ENCODE peak calls at places on chromosomes 12 and 14, in four cellular contexts. K is HCT116, P is K562, N is HepG2. O is an unnamed sample.

GRCh38 chr12:9049520-9050133 is 60.3 kb downstream of the KLRG1 start:
- DNase-seq in P (peak), N (peak), K (peak), O (peak)

GRCh38 chr14:103158688-103159087 is 35.4 kb downstream of the TNFAIP2 start:
- DNase-seq in K (no peak), P (no peak), N (no peak), O (no peak)

GRCh38 chr14:79334272-79334671 is 877.0 kb downstream of the DIO2 start:
- DNase-seq in P (no peak), N (no peak), K (no peak), O (no peak)

GRCh38 chr12:53805067-53805466 is 53.3 kb upstream of the CISTR start:
- DNase-seq in N (no peak), K (no peak), P (no peak), O (no peak)

GRCh38 chr12:10178766-10179165 is at the start of gene TMEM52B:
- DNase-seq in P (no peak), N (no peak), K (no peak), O (no peak)

GRCh38 chr14:104855532-104856090 is 9.5 kb upstream of the CEP170B start:
- DNase-seq in K (no peak), P (no peak), N (no peak), O (peak)

GRCh38 chr12:4421590-4422031 is 24.0 kb downstream of the FGF6 start:
- DNase-seq in K (peak), P (peak), N (peak), O (peak)

GRCh38 chr14:22650046-22650739 is 6.0 kb upstream of the OR6J1 start:
- DNase-seq in N (no peak), K (no peak), P (no peak), O (no peak)

GRCh38 chr12:123761841-123762714 is at the start of gene DNAH10:
- DNase-seq in P (no peak), K (no peak), N (peak), O (no peak)

DNA sequence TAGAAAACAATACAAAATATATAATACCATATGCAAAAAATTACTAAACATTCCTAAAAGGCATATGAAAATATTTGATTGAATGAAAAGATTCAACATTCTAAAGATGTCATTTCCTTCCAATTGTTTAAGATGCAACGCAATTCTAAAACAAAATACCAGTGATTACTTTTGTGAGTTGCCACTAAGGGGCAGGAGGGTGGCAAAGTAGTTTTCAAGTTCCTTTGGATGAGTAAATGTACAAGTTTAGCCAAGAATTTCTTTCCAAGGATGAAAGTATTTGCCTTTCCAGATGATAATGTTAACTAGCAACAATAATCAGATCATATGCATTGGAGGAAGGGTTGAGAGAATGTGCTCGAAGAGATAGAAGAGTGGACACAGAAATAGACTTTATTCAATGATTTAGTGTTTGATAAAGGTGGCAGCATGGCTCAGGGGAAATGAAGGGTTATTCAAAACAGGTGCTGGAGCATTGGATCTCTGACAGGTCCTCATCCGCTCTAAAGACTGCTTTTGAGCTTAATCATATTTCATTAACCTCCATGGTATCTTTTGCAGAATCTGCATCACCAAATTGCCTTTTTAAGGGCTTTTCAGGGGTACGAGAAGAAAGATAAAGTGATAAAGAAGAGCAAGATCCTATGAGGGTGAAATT is 678.5 kb upstream of the TBX3 start:
- DNase-seq in N (no peak), K (no peak), P (no peak), O (peak)
- TF ChIP-seq CTCF in N (no peak), K (peak), P (no peak), O (peak)

GRCh38 chr14:56247495-56248087 is 129.4 kb downstream of the PELI2 start:
- DNase-seq in P (no peak), N (peak), K (peak), O (no peak)

GRCh38 chr14:56241441-56241840 is 123.2 kb downstream of the PELI2 start:
- DNase-seq in N (no peak), P (no peak), K (no peak), O (no peak)

GRCh38 chr14:56248442-56248841 is 130.2 kb downstream of the PELI2 start:
- DNase-seq in P (no peak), K (no peak), N (no peak), O (no peak)

GRCh38 chr14:56243110-56243509 is 124.9 kb downstream of the PELI2 start:
- DNase-seq in N (no peak), K (no peak), P (no peak), O (no peak)

GRCh38 chr14:56244138-56244789 is 126.1 kb downstream of the PELI2 start:
- DNase-seq in N (no peak), K (no peak), P (no peak), O (no peak)
- H3K4me2 ChIP-seq in N (no peak), K (no peak), P (no peak), O (peak)

GRCh38 chr12:6824962-6825381 is 3.2 kb upstream of the P3H3 start:
- DNase-seq in K (no peak), N (no peak), P (no peak), O (no peak)
- TF ChIP-seq ELF1 in K (no peak), N (no peak), P (no peak), O (no peak)

GRCh38 chr14:61063461-61063860 is 82.4 kb downstream of the SLC38A6 start:
- DNase-seq in N (no peak), K (no peak), P (no peak), O (no peak)

GRCh38 chr14:61064866-61065265 is 83.8 kb downstream of the SLC38A6 start:
- DNase-seq in P (no peak), K (no peak), N (no peak), O (no peak)

GRCh38 chr14:61065671-61066070 is 84.6 kb downstream of the SLC38A6 start:
- DNase-seq in P (no peak), N (no peak), K (no peak), O (no peak)

DNA sequence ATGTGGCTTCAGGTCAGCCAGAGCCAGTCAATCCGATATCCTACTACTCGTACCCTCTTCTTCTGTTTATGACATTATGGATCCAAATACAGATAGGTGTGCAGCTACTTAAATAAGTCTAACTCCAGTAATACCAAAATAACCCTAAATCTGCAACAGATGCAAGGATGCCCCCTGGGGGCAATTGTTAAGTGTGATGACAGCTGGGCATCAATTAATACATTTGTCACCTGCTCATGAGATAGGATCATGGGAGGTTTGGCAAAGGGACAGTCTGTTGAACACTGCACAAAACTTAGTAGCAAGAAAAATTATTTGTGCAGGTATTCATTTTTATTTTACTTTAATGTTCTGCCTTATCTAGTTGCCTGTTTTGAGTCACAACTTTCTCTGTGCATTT is 83.2 kb downstream of the SLC38A6 start:
- DNase-seq in P (no peak), N (no peak), K (no peak), O (no peak)
- TF ChIP-seq CTCF in P (peak), N (no peak), K (peak), O (no peak)

GRCh38 chr12:2251485-2252179 is 198.8 kb downstream of the CACNA1C start:
- DNase-seq in K (no peak), P (no peak), N (no peak), O (no peak)
- H3K4me2 ChIP-seq in K (no peak), P (no peak), N (no peak), O (no peak)

DNA sequence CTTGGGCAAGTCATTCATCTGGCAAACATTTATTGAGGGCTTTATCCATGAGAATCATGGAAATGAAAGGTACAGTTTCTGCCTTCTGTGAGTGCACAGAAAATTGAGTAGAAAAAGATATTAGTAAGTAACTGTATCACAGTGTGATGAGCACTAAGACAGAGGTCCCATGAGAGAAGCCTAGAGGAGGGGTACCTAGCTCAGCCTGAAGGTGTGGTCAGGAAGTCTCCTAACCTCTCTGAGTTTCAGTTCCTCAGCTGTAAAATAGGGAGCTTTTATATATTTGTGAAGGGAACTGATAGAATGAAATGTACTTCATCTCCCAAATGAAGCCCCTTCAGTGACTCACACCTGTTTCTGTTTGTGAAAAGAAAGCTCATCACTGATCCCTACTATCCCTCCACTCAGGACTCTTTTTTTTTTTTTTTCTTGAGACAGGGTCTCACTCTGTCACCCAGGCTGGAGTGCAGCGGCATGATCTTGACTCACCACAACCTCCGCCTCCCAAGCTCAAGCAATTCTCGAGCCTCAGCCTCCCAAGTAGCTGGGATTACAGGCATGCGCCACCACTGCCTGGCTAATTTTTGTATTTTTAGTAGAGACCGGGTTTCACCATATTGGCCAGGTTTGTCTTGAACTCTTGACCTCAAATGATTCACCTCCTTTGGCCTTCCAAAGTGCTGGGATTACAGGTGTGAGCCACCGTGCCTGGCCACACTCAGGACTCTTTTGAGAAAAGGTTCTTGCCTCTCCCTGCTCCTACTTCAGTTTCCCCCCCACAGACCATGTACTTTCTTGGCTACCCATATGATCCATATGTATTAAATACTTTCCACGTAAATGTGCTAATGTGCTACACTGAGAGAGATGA is 93.7 kb upstream of the FUT8 start:
- DNase-seq in K (no peak), N (no peak), P (no peak), O (no peak)
- TF ChIP-seq ELF1 in K (no peak), N (no peak), P (no peak), O (no peak)

DNA sequence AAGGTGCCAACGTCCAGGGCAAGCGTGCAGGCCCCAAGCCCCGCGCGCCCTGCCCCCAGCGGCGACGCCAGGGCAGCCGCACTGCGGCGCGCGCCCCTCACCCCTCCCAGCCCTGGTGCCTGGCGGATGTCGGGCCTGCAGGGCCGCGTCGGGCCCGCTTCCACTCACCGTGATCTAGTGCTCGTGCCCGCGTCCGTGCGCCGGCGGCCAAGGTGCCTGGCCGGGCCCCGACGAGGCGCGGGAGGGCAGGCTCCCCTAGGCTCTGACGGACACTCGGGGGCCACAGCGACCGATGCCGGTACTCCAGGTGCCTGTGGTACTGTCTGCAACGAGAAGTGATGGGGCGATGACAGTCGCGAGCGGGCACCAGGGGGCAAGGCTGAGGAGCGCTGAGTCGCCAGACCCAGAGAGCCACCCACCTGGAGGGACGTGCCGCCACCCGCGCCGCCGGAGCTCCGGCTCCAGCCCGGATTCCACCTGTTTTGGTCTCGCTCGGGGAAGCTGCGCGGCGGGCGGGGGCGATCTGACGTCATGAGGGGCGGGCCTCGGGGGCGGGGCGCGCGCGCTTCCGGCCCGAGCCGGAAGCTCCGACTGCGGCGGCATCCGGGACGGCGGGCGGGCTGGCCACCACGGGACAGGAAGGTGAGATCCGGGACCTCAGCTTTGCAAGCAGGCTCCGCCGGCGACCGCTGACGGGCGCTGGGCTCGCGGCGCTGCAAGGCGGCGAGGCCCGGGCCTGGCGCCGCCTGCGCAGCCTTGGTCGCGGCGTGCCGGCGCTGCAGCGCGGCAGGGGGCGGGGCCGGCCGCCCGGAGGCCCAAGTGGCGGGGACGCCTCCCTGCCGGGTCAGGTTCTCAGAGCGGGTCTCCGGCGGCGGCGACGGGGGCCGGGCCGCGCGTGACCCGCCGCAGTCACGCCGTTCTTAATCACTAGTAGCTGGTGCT is at the start of the genes LYSET and MOAP1:
- DNase-seq in N (peak), K (no peak), P (peak), O (peak)
- TF ChIP-seq CTCF in N (peak), K (peak), P (peak), O (peak)

GRCh38 chr14:93965968-93966474 is 10.3 kb downstream of the ASB2 start:
- DNase-seq in K (no peak), N (no peak), P (no peak), O (no peak)
- H3K4me2 ChIP-seq in K (no peak), N (peak), P (no peak), O (peak)